ENCODE peak calls at places on chromosomes 16 and 17, in seven cellular contexts. V is thoracic aorta, K is IMR-90, A is transverse colon, G is PC-3, F is neural progenitor cell, Q is GM23338. L is an unnamed sample.

GRCh38 chr17:78038748-78039288 is 80.3 kb downstream of the TNRC6C start:
- DNase-seq in V (no peak), K (no peak), A (no peak), G (no peak), F (no peak), Q (no peak), L (no peak)

GRCh38 chr17:28371245-28372202 is at the start of gene SARM1:
- DNase-seq in V (peak; percentile 66), K (peak; percentile 85), A (peak; percentile 88), G (no peak), F (peak; percentile 98), Q (peak; percentile 99), L (no peak)

GRCh38 chr17:78168906-78169793 is 769 bp downstream of the SYNGR2 start:
- DNase-seq in V (no peak), K (peak; percentile 33), A (peak; percentile 85), G (peak; percentile 84), F (peak; percentile 60), Q (peak; percentile 83), L (no peak)

GRCh38 chr16:58269526-58269925 is 25.3 kb downstream of the PRSS54 start:
- DNase-seq in V (no peak), K (peak; percentile 40), A (no peak), G (no peak), F (no peak), Q (no peak), L (no peak)

GRCh38 chr17:27554152-27554551 is 76.8 kb upstream of the LGALS9 start:
- DNase-seq in V (no peak), K (peak; percentile 40), A (no peak), G (no peak), F (no peak), Q (no peak), L (no peak)

GRCh38 chr16:64742560-64742959 is 379.3 kb downstream of the CDH11 start:
- DNase-seq in V (no peak), K (no peak), A (no peak), G (no peak), F (no peak), Q (no peak), L (no peak)

GRCh38 chr16:11084484-11085024 is 140.2 kb downstream of the CLEC16A start:
- DNase-seq in V (no peak), K (peak; percentile 97), A (no peak), G (peak; percentile 47), F (no peak), Q (no peak), L (no peak)

GRCh38 chr16:592518-593306 is 2.8 kb downstream of the RAB40C start:
- DNase-seq in V (no peak), K (no peak), A (peak; percentile 56), G (no peak), F (no peak), Q (no peak), L (peak; percentile 61)

GRCh38 chr17:10144456-10144855 is 54.0 kb downstream of the GAS7 start:
- DNase-seq in V (no peak), K (no peak), A (no peak), G (no peak), F (no peak), Q (no peak), L (no peak)

GRCh38 chr16:50272111-50272571 is 5.8 kb downstream of the ADCY7 start:
- DNase-seq in V (no peak), K (no peak), A (no peak), G (no peak), F (no peak), Q (no peak), L (no peak)

GRCh38 chr17:17685775-17686291 is 4.6 kb downstream of the RAI1 start:
- DNase-seq in V (no peak), K (peak; percentile 91), A (peak; percentile 79), G (peak; percentile 93), F (no peak), Q (peak; percentile 47), L (peak; percentile 71)

GRCh38 chr17:58332720-58333395 is 4.3 kb upstream of the TSPOAP1 start:
- DNase-seq in V (no peak), K (no peak), A (no peak), G (no peak), F (no peak), Q (no peak), L (no peak)

GRCh38 chr16:30002614-30003346 is 6.7 kb downstream of the INO80E start:
- DNase-seq in V (no peak), K (no peak), A (no peak), G (no peak), F (no peak), Q (no peak), L (no peak)

GRCh38 chr16:89892635-89893034 is 19.2 kb downstream of the TCF25 start:
- DNase-seq in V (no peak), K (no peak), A (no peak), G (no peak), F (no peak), Q (no peak), L (no peak)

GRCh38 chr17:34389343-34389742 is 26.3 kb upstream of the CCL1 start:
- DNase-seq in V (no peak), K (no peak), A (peak; percentile 19), G (no peak), F (no peak), Q (no peak), L (no peak)

GRCh38 chr16:81809567-81809966 is 30.5 kb downstream of the PLCG2 start:
- DNase-seq in V (no peak), K (no peak), A (no peak), G (no peak), F (no peak), Q (no peak), L (no peak)

GRCh38 chr17:34820166-34820920 is 140.9 kb downstream of the CCT6B start:
- DNase-seq in V (no peak), K (no peak), A (no peak), G (no peak), F (peak; percentile 37), Q (peak; percentile 20), L (no peak)

GRCh38 chr16:13519871-13520270 is 400.1 kb upstream of the ERCC4 start:
- DNase-seq in V (no peak), K (no peak), A (no peak), G (no peak), F (no peak), Q (no peak), L (no peak)

GRCh38 chr17:2975469-2975958 is 87.9 kb downstream of the OR1D5 start:
- DNase-seq in V (no peak), K (no peak), A (peak; percentile 40), G (peak; percentile 74), F (no peak), Q (no peak), L (no peak)

GRCh38 chr17:74922694-74923537 is at the start of gene USH1G:
- DNase-seq in V (no peak), K (no peak), A (peak; percentile 17), G (peak; percentile 11), F (peak; percentile 47), Q (peak; percentile 36), L (no peak)

GRCh38 chr16:2842340-2843000 is 12.4 kb downstream of the ZG16B start:
- DNase-seq in V (no peak), K (no peak), A (peak; percentile 52), G (no peak), F (peak; percentile 69), Q (peak; percentile 94), L (no peak)

GRCh38 chr16:56789360-56789759 is 59.4 kb downstream of the NUP93 start:
- DNase-seq in V (no peak), K (peak; percentile 60), A (peak; percentile 31), G (peak; percentile 56), F (no peak), Q (no peak), L (no peak)

GRCh38 chr17:8713315-8713714 is 31.3 kb downstream of the CCDC42 start:
- DNase-seq in V (no peak), K (no peak), A (no peak), G (no peak), F (no peak), Q (no peak), L (no peak)

GRCh38 chr17:48679385-48680096 is 42.8 kb downstream of the PRAC1 start:
- DNase-seq in V (no peak), K (no peak), A (no peak), G (peak; percentile 35), F (no peak), Q (no peak), L (no peak)

GRCh38 chr16:81889896-81890634 is 111.0 kb downstream of the PLCG2 start:
- DNase-seq in V (no peak), K (peak; percentile 51), A (peak; percentile 54), G (peak; percentile 77), F (peak; percentile 69), Q (peak; percentile 87), L (peak; percentile 42)

GRCh38 chr17:41972571-41973411 is 6.2 kb downstream of the CNP start:
- DNase-seq in V (no peak), K (no peak), A (no peak), G (peak; percentile 80), F (no peak), Q (no peak), L (no peak)

GRCh38 chr16:86322283-86322682 is 188.0 kb upstream of the FOXF1 start:
- DNase-seq in V (no peak), K (no peak), A (no peak), G (no peak), F (no peak), Q (no peak), L (no peak)
- H3K4me1 ChIP-seq in V (no peaks in the 10 kb centered on the region), K (peaks cover 9% of the 10 kb centered on the region), A (no peaks in the 10 kb centered on the region), G (no peaks in the 10 kb centered on the region), F (no peaks in the 10 kb centered on the region), Q (no peaks in the 10 kb centered on the region), L (no peaks in the 10 kb centered on the region)

GRCh38 chr17:82334622-82335394 is 1.2 kb upstream of the SECTM1 start:
- DNase-seq in V (no peak), K (peak; percentile 22), A (no peak), G (peak; percentile 49), F (no peak), Q (no peak), L (no peak)
- H3K4me1 ChIP-seq in V (peaks cover 27% of the 10 kb centered on the region), K (peaks cover 32% of the 10 kb centered on the region), A (peaks cover 70% of the 10 kb centered on the region), G (peaks cover 57% of the 10 kb centered on the region), F (peaks cover 36% of the 10 kb centered on the region), Q (peaks cover 7% of the 10 kb centered on the region), L (peaks cover 58% of the 10 kb centered on the region)

GRCh38 chr16:20321671-20322070 is 5.6 kb downstream of the GP2 start:
- DNase-seq in V (no peak), K (no peak), A (no peak), G (no peak), F (no peak), Q (no peak), L (no peak)

GRCh38 chr16:20323591-20324117 is 3.7 kb downstream of the GP2 start:
- DNase-seq in V (no peak), K (no peak), A (no peak), G (no peak), F (no peak), Q (peak; percentile 9), L (no peak)

GRCh38 chr16:20325005-20325404 is 2.3 kb downstream of the GP2 start:
- DNase-seq in V (no peak), K (no peak), A (no peak), G (no peak), F (no peak), Q (no peak), L (no peak)

GRCh38 chr16:20320592-20320991 is 6.7 kb downstream of the GP2 start:
- DNase-seq in V (no peak), K (no peak), A (no peak), G (no peak), F (no peak), Q (no peak), L (no peak)

GRCh38 chr16:20322696-20323095 is 4.6 kb downstream of the GP2 start:
- DNase-seq in V (no peak), K (no peak), A (no peak), G (no peak), F (no peak), Q (no peak), L (no peak)
- H3K4me1 ChIP-seq in V (no peaks in the 10 kb centered on the region), K (no peaks in the 10 kb centered on the region), A (no peaks in the 10 kb centered on the region), G (no peaks in the 10 kb centered on the region), F (no peaks in the 10 kb centered on the region), Q (no peaks in the 10 kb centered on the region), L (no peaks in the 10 kb centered on the region)

GRCh38 chr17:19647697-19648474 is 665 bp upstream of the ALDH3A2 start:
- DNase-seq in V (peak; percentile 42), K (peak; percentile 54), A (peak; percentile 65), G (peak; percentile 58), F (peak; percentile 82), Q (peak; percentile 69), L (no peak)
- H3K4me1 ChIP-seq in V (peaks cover 33% of the 10 kb centered on the region), K (peaks cover 8% of the 10 kb centered on the region), A (peaks cover 45% of the 10 kb centered on the region), G (peaks cover 72% of the 10 kb centered on the region), F (peaks cover 26% of the 10 kb centered on the region), Q (peaks cover 35% of the 10 kb centered on the region), L (peaks cover 56% of the 10 kb centered on the region)

L was measured in keratinocyte.